ENCODE peak calls at places on chromosomes 12 and 14, in six cellular contexts. One of them, this sample, is unnamed.

GRCh38 chr12:45458238-45458637 is 242.3 kb downstream of the ANO6 start:
- DNase-seq in IMR-90: no peak
- DNase-seq in right lobe of liver: no peak
- DNase-seq in heart right ventricle: no peak
- DNase-seq in heart left ventricle: no peak
- DNase-seq in tibial artery: no peak
- DNase-seq in this sample: no peak

GRCh38 chr12:48361664-48362339 is 11.1 kb upstream of the ZNF641 start:
- DNase-seq in IMR-90: no peak
- DNase-seq in tibial artery: no peak
- DNase-seq in heart right ventricle: no peak
- DNase-seq in heart left ventricle: no peak
- DNase-seq in right lobe of liver: no peak
- DNase-seq in this sample: no peak

GRCh38 chr14:93045211-93045674 is 70.5 kb downstream of the ITPK1 start:
- DNase-seq in heart right ventricle: no peak
- DNase-seq in IMR-90: no peak
- DNase-seq in heart left ventricle: no peak
- DNase-seq in right lobe of liver: no peak
- DNase-seq in tibial artery: no peak
- DNase-seq in this sample: peak; percentile 74

GRCh38 chr14:44149597-44149996 is 357.5 kb downstream of the FSCB start:
- DNase-seq in IMR-90: no peak
- DNase-seq in right lobe of liver: peak; percentile 44
- DNase-seq in heart right ventricle: no peak
- DNase-seq in heart left ventricle: no peak
- DNase-seq in tibial artery: no peak
- DNase-seq in this sample: peak; percentile 44

GRCh38 chr12:65122661-65123060 is 1.6 kb upstream of the WIF1 start:
- DNase-seq in heart left ventricle: no peak
- DNase-seq in IMR-90: no peak
- DNase-seq in heart right ventricle: no peak
- DNase-seq in tibial artery: no peak
- DNase-seq in right lobe of liver: no peak
- DNase-seq in this sample: no peak

GRCh38 chr14:92660571-92660970 is 87.9 kb downstream of the LGMN start:
- DNase-seq in tibial artery: no peak
- DNase-seq in heart right ventricle: no peak
- DNase-seq in right lobe of liver: no peak
- DNase-seq in heart left ventricle: no peak
- DNase-seq in IMR-90: no peak
- DNase-seq in this sample: no peak

GRCh38 chr12:5243014-5243413 is 188.9 kb upstream of the NTF3 start:
- DNase-seq in IMR-90: peak; percentile 31
- DNase-seq in right lobe of liver: no peak
- DNase-seq in tibial artery: no peak
- DNase-seq in heart left ventricle: no peak
- DNase-seq in heart right ventricle: no peak
- DNase-seq in this sample: no peak

GRCh38 chr12:20451759-20452158 is 83.4 kb downstream of the PDE3A start:
- DNase-seq in heart left ventricle: no peak
- DNase-seq in heart right ventricle: no peak
- DNase-seq in tibial artery: no peak
- DNase-seq in IMR-90: peak; percentile 71
- DNase-seq in right lobe of liver: no peak
- DNase-seq in this sample: no peak

GRCh38 chr14:25837431-25837950 is 760.3 kb downstream of the NOVA1 start:
- DNase-seq in tibial artery: no peak
- DNase-seq in right lobe of liver: no peak
- DNase-seq in IMR-90: no peak
- DNase-seq in heart right ventricle: no peak
- DNase-seq in heart left ventricle: no peak
- DNase-seq in this sample: no peak

GRCh38 chr12:58529114-58529665 is 391.1 kb downstream of the LRIG3 start:
- DNase-seq in right lobe of liver: no peak
- DNase-seq in heart right ventricle: no peak
- DNase-seq in heart left ventricle: no peak
- DNase-seq in tibial artery: no peak
- DNase-seq in IMR-90: peak; percentile 86
- DNase-seq in this sample: no peak

GRCh38 chr12:499837-500458 is 40.2 kb downstream of the B4GALNT3 start:
- DNase-seq in tibial artery: peak; percentile 28
- DNase-seq in heart left ventricle: peak; percentile 57
- DNase-seq in heart right ventricle: no peak
- DNase-seq in IMR-90: no peak
- DNase-seq in right lobe of liver: no peak
- DNase-seq in this sample: no peak

GRCh38 chr14:104778694-104779331 is 16.7 kb downstream of the AKT1 start:
- DNase-seq in heart left ventricle: no peak
- DNase-seq in right lobe of liver: no peak
- DNase-seq in IMR-90: no peak
- DNase-seq in tibial artery: no peak
- DNase-seq in heart right ventricle: no peak
- DNase-seq in this sample: no peak

GRCh38 chr12:62260733-62261683 is 804 bp downstream of the USP15 start:
- DNase-seq in tibial artery: peak; percentile 38
- DNase-seq in IMR-90: peak; percentile 41
- DNase-seq in heart left ventricle: peak; percentile 42
- DNase-seq in heart right ventricle: no peak
- DNase-seq in right lobe of liver: peak; percentile 56
- DNase-seq in this sample: peak; percentile 29

GRCh38 chr14:55133416-55133815 is 4.4 kb downstream of the LGALS3 start:
- DNase-seq in heart right ventricle: no peak
- DNase-seq in heart left ventricle: no peak
- DNase-seq in IMR-90: peak; percentile 43
- DNase-seq in tibial artery: no peak
- DNase-seq in right lobe of liver: no peak
- DNase-seq in this sample: no peak

GRCh38 chr14:104467236-104467635 is 112.3 kb upstream of the C14orf180 start:
- DNase-seq in heart right ventricle: no peak
- DNase-seq in heart left ventricle: no peak
- DNase-seq in IMR-90: no peak
- DNase-seq in right lobe of liver: no peak
- DNase-seq in tibial artery: no peak
- DNase-seq in this sample: no peak

GRCh38 chr14:92924247-92924646 is 1.3 kb downstream of the CHGA start:
- DNase-seq in right lobe of liver: no peak
- DNase-seq in heart right ventricle: no peak
- DNase-seq in IMR-90: no peak
- DNase-seq in tibial artery: no peak
- DNase-seq in heart left ventricle: no peak
- DNase-seq in this sample: no peak

GRCh38 chr12:93226356-93226755 is 151.4 kb upstream of the NUDT4 start:
- DNase-seq in heart right ventricle: no peak
- DNase-seq in tibial artery: no peak
- DNase-seq in heart left ventricle: no peak
- DNase-seq in right lobe of liver: no peak
- DNase-seq in IMR-90: peak; percentile 38
- DNase-seq in this sample: no peak

GRCh38 chr14:21145437-21145836 is 10.4 kb downstream of the OR5AU1 start:
- DNase-seq in heart right ventricle: no peak
- DNase-seq in right lobe of liver: no peak
- DNase-seq in tibial artery: no peak
- DNase-seq in heart left ventricle: no peak
- DNase-seq in IMR-90: no peak
- DNase-seq in this sample: no peak

GRCh38 chr12:115752913-115753726 is 524.4 kb downstream of the MED13L start:
- DNase-seq in heart left ventricle: peak; percentile 33
- DNase-seq in right lobe of liver: no peak
- DNase-seq in IMR-90: peak; percentile 77
- DNase-seq in tibial artery: peak; percentile 22
- DNase-seq in heart right ventricle: no peak
- DNase-seq in this sample: peak; percentile 43

GRCh38 chr12:110537605-110538409 is 35.7 kb downstream of the RAD9B start:
- DNase-seq in heart left ventricle: peak; percentile 86
- DNase-seq in IMR-90: no peak
- DNase-seq in heart right ventricle: peak; percentile 55
- DNase-seq in tibial artery: no peak
- DNase-seq in right lobe of liver: peak; percentile 83
- DNase-seq in this sample: no peak

GRCh38 chr14:81990312-81990761 is 456.7 kb upstream of the SEL1L start:
- DNase-seq in heart left ventricle: no peak
- DNase-seq in IMR-90: peak; percentile 45
- DNase-seq in right lobe of liver: no peak
- DNase-seq in heart right ventricle: no peak
- DNase-seq in tibial artery: no peak
- DNase-seq in this sample: peak; percentile 30

GRCh38 chr14:69716483-69717187 is 50.3 kb upstream of the SRSF5 start:
- DNase-seq in heart right ventricle: no peak
- DNase-seq in IMR-90: peak; percentile 92
- DNase-seq in right lobe of liver: no peak
- DNase-seq in heart left ventricle: no peak
- DNase-seq in tibial artery: peak; percentile 42
- DNase-seq in this sample: no peak

GRCh38 chr14:58899317-58899713 is 261.6 kb downstream of the DACT1 start:
- DNase-seq in IMR-90: peak; percentile 92
- DNase-seq in heart right ventricle: no peak
- DNase-seq in tibial artery: no peak
- DNase-seq in right lobe of liver: no peak
- DNase-seq in heart left ventricle: no peak
- DNase-seq in this sample: no peak

GRCh38 chr12:32235251-32235650 is 128.6 kb downstream of the BICD1 start:
- DNase-seq in right lobe of liver: no peak
- DNase-seq in tibial artery: no peak
- DNase-seq in IMR-90: no peak
- DNase-seq in heart left ventricle: no peak
- DNase-seq in heart right ventricle: no peak
- DNase-seq in this sample: no peak

GRCh38 chr12:61513972-61514371 is 746.2 kb upstream of the USP15 start:
- DNase-seq in heart right ventricle: no peak
- DNase-seq in heart left ventricle: no peak
- DNase-seq in right lobe of liver: no peak
- DNase-seq in tibial artery: no peak
- DNase-seq in IMR-90: no peak
- DNase-seq in this sample: no peak

GRCh38 chr14:96053600-96054381 is 14.6 kb downstream of the C14orf132 start:
- DNase-seq in tibial artery: peak; percentile 89
- DNase-seq in heart left ventricle: peak; percentile 64
- DNase-seq in right lobe of liver: no peak
- DNase-seq in IMR-90: peak; percentile 99
- DNase-seq in heart right ventricle: no peak
- DNase-seq in this sample: peak; percentile 34

GRCh38 chr12:86158956-86159355 is 97.2 kb downstream of the MGAT4C start:
- DNase-seq in right lobe of liver: no peak
- DNase-seq in tibial artery: no peak
- DNase-seq in heart left ventricle: no peak
- DNase-seq in heart right ventricle: no peak
- DNase-seq in IMR-90: peak; percentile 73
- DNase-seq in this sample: no peak
- TF ChIP-seq CTCF in right lobe of liver: no peak
- TF ChIP-seq CTCF in tibial artery: no peak
- TF ChIP-seq CTCF in heart left ventricle: no peak
- TF ChIP-seq CTCF in heart right ventricle: no peak
- TF ChIP-seq CTCF in IMR-90: no peak
- TF ChIP-seq CTCF in this sample: no peak

GRCh38 chr12:79203103-79203502 is 338.5 kb downstream of the SYT1 start:
- DNase-seq in right lobe of liver: no peak
- DNase-seq in IMR-90: no peak
- DNase-seq in tibial artery: no peak
- DNase-seq in heart right ventricle: no peak
- DNase-seq in heart left ventricle: no peak
- DNase-seq in this sample: no peak
- H3K4me3 ChIP-seq in right lobe of liver: no peak overlapping the region
- H3K4me3 ChIP-seq in IMR-90: no peak overlapping the region
- H3K4me3 ChIP-seq in tibial artery: no peak overlapping the region
- H3K4me3 ChIP-seq in heart right ventricle: no peak overlapping the region
- H3K4me3 ChIP-seq in heart left ventricle: no peak overlapping the region
- H3K4me3 ChIP-seq in this sample: no peak overlapping the region

GRCh38 chr12:50696931-50697330 is 67.0 kb upstream of the ATF1 start:
- DNase-seq in IMR-90: no peak
- DNase-seq in tibial artery: no peak
- DNase-seq in right lobe of liver: no peak
- DNase-seq in heart right ventricle: no peak
- DNase-seq in heart left ventricle: no peak
- DNase-seq in this sample: no peak
- H3K36me3 ChIP-seq in IMR-90: peaks cover 20% of the 10 kb centered on the region
- H3K36me3 ChIP-seq in tibial artery: peaks cover 57% of the 10 kb centered on the region
- H3K36me3 ChIP-seq in right lobe of liver: peaks cover 7% of the 10 kb centered on the region
- H3K36me3 ChIP-seq in heart right ventricle: peaks cover 99% of the 10 kb centered on the region
- H3K36me3 ChIP-seq in heart left ventricle: peaks cover 100% of the 10 kb centered on the region
- H3K36me3 ChIP-seq in this sample: peaks cover 40% of the 10 kb centered on the region

DNA sequence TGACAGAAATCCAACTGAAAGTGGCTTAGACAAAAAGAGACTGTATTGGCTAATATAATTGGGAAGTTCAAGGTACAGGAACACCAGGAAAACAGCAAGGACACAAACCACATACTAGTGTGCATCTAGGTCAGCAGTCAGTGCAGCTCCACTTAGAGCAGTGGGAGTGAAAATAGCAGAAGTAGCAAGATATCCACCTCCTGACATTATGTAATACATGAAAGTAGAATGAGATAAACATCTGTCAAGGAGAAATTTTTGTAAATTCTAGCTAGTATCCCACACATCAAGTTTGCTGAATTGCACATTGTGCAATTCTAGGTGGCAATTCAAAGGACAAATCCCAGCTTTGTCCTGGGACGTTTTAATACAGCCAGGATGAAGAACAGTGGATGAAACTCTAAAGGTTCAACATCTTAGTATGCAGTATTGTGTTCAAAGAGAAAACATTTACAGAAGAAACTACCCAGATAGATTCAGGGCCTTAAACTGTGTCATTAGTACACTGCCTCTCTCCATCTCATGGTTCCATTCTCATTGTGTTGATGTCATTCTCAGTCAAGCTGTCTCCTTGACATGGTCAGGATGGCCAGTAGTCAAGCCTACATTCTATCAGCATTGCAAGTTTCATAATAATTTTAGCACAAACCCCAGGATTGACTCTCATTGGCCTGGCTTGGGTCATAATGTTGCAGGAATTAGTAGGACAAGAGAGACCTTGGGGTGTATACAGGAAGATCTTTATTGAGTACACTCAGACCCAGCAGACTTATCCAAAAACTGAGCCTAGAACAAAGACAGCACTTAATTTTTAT is 56.8 kb downstream of the SDR9C7 start:
- DNase-seq in heart left ventricle: no peak
- DNase-seq in heart right ventricle: no peak
- DNase-seq in IMR-90: no peak
- DNase-seq in right lobe of liver: no peak
- DNase-seq in tibial artery: no peak
- DNase-seq in this sample: no peak
- TF ChIP-seq CTCF in heart left ventricle: no peak
- TF ChIP-seq CTCF in heart right ventricle: no peak
- TF ChIP-seq CTCF in IMR-90: no peak
- TF ChIP-seq CTCF in right lobe of liver: no peak
- TF ChIP-seq CTCF in tibial artery: no peak
- TF ChIP-seq CTCF in this sample: no peak

This sample was measured in WERI-Rb-1.